ENCODE peak calls at places on chromosomes 3 and 15, in four cellular contexts. R is sigmoid colon, H is adrenal gland, W is neural progenitor cell. C is an unnamed sample.

GRCh38 chr15:29860872-29861271 is 38.6 kb upstream of the TJP1 start:
- DNase-seq in R (no peak), H (no peak), W (no peak), C (no peak)

GRCh38 chr3:119669906-119670570 is 7.2 kb downstream of the COX17 start:
- DNase-seq in W (no peak), R (no peak), H (peak; percentile 77), C (no peak)

GRCh38 chr3:38560996-38561717 is 65.0 kb downstream of the EXOG start:
- DNase-seq in H (peak; percentile 2), W (no peak), R (peak; percentile 45), C (no peak)

GRCh38 chr3:150239764-150240163 is 168.3 kb upstream of the TSC22D2 start:
- DNase-seq in R (no peak), W (no peak), H (no peak), C (no peak)

GRCh38 chr15:45821390-45821789 is 186.6 kb downstream of the SQOR start:
- DNase-seq in W (no peak), H (no peak), R (no peak), C (no peak)

GRCh38 chr15:87633471-87633870 is 623.1 kb downstream of the NTRK3 start:
- DNase-seq in R (no peak), W (no peak), H (no peak), C (no peak)

GRCh38 chr3:99418209-99418635 is 220.2 kb upstream of the COL8A1 start:
- DNase-seq in W (no peak), H (no peak), R (no peak), C (no peak)

GRCh38 chr3:149576071-149576564 is 81.7 kb downstream of the WWTR1 start:
- DNase-seq in H (peak; percentile 51), W (peak; percentile 50), R (no peak), C (peak; percentile 78)

GRCh38 chr3:99808163-99808794 is 9.4 kb upstream of the CMSS1 start:
- DNase-seq in R (no peak), H (peak; percentile 46), W (peak; percentile 73), C (no peak)

GRCh38 chr3:177195941-177196472 is 1.3 kb downstream of the TBL1XR1 start:
- DNase-seq in W (no peak), H (no peak), R (no peak), C (no peak)

GRCh38 chr3:131386429-131386926 is 4.9 kb downstream of the NUDT16 start:
- DNase-seq in H (peak; percentile 75), R (peak; percentile 84), W (no peak), C (no peak)

GRCh38 chr3:125634346-125634964 is 39.2 kb upstream of the OSBPL11 start:
- DNase-seq in R (no peak), W (no peak), H (no peak), C (no peak)

GRCh38 chr15:82567661-82568060 is 27.4 kb upstream of the RPS17 start:
- DNase-seq in H (no peak), R (no peak), W (no peak), C (no peak)

GRCh38 chr3:128237348-128238099 is 84.2 kb downstream of the EEFSEC start:
- DNase-seq in R (no peak), W (no peak), H (no peak), C (no peak)

GRCh38 chr3:105347625-105348302 is 18.9 kb upstream of the ALCAM start:
- DNase-seq in W (no peak), R (no peak), H (no peak), C (no peak)

GRCh38 chr3:13792512-13793347 is 87.1 kb downstream of the WNT7A start:
- DNase-seq in W (no peak), R (no peak), H (no peak), C (no peak)

GRCh38 chr3:125072310-125072709 is 16.5 kb upstream of the HEG1 start:
- DNase-seq in H (no peak), R (no peak), W (no peak), C (no peak)

GRCh38 chr3:35814531-35814930 is 175.2 kb downstream of the ARPP21 start:
- DNase-seq in W (no peak), R (no peak), H (no peak), C (no peak)

GRCh38 chr3:134027631-134028030 is 2.1 kb downstream of the SLCO2A1 start:
- DNase-seq in R (no peak), H (no peak), W (no peak), C (no peak)

GRCh38 chr3:134029734-134030381 is at the start of gene SLCO2A1:
- DNase-seq in R (peak; percentile 62), H (no peak), W (peak; percentile 77), C (no peak)

GRCh38 chr3:134030382-134030753 is 643 bp upstream of the SLCO2A1 start:
- DNase-seq in W (peak; percentile 16), H (no peak), R (peak; percentile 56), C (no peak)

GRCh38 chr3:134028486-134029255 is 1.1 kb downstream of the SLCO2A1 start:
- DNase-seq in W (peak; percentile 16), H (no peak), R (peak; percentile 56), C (no peak)

DNA sequence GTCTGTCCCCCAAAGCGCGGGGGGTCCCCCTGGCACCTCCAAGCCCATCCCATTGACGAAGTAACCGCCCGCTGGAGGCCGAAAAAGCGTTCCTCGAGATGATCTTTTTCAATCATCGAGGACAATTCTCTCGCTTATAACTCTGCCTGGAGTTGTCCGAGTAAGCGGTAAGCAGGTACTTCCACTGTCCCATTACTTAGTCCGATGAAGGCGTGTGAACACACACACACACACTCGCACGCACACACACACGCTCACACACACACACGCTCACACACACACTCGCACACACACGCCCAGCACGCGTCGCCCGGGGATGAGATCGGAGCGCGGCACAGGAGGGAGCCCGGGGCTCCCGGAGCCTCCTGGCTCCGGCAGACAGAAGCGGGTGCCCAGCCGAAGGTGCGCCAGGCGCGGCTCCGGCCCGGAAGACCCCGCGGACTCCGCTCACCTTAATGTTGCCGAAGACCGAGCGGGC is 430 bp downstream of the SLCO2A1 start:
- DNase-seq in R (no peak), H (no peak), W (no peak), C (no peak)
- H3K27me3 ChIP-seq in R (peaks cover 23% of the 10 kb centered on the region), H (peaks cover 13% of the 10 kb centered on the region), W (peaks cover 68% of the 10 kb centered on the region), C (no peaks in the 10 kb centered on the region)

GRCh38 chr3:11832964-11833621 is 13.6 kb downstream of the TAMM41 start:
- DNase-seq in H (no peak), R (no peak), W (no peak), C (no peak)

GRCh38 chr3:11835028-11835639 is 11.6 kb downstream of the TAMM41 start:
- DNase-seq in H (no peak), R (no peak), W (peak; percentile 16), C (no peak)
- TF ChIP-seq CTCF in H (peak; percentile 51), R (no peak), W (peak; percentile 62), C (peak; percentile 80)

DNA sequence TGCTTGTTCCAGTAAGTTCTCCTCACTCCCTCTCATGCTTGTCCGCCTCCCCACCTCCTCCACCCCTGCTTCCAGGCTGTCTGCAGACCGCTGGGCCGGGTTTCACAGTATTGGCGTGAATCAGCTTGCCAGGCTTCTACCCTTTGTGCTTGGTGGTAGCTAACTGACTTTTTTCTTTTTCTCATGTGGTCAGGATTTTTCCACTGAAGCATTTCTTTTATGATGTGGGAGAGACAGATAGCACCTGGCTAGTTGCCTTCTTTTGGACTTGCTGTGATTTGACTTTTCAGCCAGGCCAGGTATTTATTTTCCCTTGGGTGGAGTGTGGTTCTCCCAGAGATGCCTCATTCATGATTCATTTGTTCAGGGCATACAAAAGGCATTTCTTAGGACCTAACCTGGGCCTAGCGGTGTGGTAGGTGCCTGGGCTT is 60.6 kb downstream of the ST6GAL1 start:
- DNase-seq in W (no peak), R (no peak), H (no peak), C (no peak)
- H3K27me3 ChIP-seq in W (no peaks in the 10 kb centered on the region), R (no peaks in the 10 kb centered on the region), H (no peaks in the 10 kb centered on the region), C (no peaks in the 10 kb centered on the region)

DNA sequence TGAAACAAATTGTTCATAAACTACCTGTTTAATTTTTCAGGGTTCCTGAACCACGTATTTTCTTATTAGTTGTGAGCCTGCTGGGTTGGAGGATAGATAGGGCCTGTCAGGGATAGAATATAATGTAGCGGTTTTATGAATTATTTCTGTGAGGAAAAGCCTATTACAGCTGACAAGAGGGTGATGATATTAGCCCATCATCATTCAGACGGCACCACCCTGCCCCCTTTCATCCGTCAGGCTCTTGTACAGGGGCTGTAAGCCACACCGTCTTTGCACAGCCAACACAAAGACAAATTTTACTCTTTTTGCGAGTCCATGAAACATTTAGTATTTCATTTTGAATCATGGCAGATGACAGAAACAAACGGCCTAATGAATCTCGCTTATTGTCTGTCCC is 335.3 kb upstream of the TMCO5A start:
- DNase-seq in H (no peak), W (no peak), R (no peak), C (no peak)
- TF ChIP-seq CTCF in H (no peak), W (no peak), R (no peak), C (no peak)

GRCh38 chr3:14808502-14809266 is 10.1 kb upstream of the FGD5 start:
- DNase-seq in H (no peak), R (no peak), W (no peak), C (no peak)

GRCh38 chr3:14804835-14805780 is 13.7 kb upstream of the FGD5 start:
- DNase-seq in W (no peak), H (no peak), R (no peak), C (no peak)

GRCh38 chr3:14808025-14808424 is 10.7 kb upstream of the FGD5 start:
- DNase-seq in R (no peak), W (no peak), H (no peak), C (no peak)

GRCh38 chr3:14805946-14806537 is 12.7 kb upstream of the FGD5 start:
- DNase-seq in W (no peak), R (no peak), H (no peak), C (no peak)

DNA sequence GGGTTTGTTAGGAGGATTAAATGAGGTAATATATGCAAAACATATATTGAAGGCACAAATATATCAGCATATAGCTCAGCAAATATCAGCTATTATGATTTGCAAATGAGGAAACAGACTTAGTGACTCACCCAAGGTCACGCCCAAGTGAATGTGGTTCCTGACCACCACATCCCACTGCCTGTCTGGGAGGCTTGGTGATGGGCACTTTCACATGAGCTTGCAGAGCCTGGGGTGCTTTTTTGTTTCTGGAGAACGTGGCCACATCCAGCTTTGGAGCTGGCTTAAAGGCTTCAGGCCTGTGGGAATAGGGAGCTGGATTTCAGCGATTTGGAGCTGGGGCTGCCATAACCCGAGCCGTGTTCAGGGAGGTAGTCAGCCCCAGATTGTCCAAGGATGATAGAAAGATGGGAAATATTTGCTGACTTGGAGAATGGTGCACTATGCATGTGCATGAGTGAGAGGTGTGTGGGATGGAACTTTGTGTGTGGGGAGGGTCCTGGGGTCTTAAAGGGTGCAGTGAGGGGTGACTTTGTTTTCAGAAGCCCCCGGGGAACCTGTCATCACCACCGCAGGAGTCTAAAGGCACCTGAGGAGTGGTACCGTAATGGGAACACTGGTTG is 12.0 kb upstream of the FGD5 start:
- DNase-seq in W (no peak), H (no peak), R (no peak), C (no peak)
- H3K27me3 ChIP-seq in W (peaks cover 56% of the 10 kb centered on the region), H (peaks cover 11% of the 10 kb centered on the region), R (peaks cover 33% of the 10 kb centered on the region), C (peaks cover 29% of the 10 kb centered on the region)

GRCh38 chr3:75171632-75172230 is 492.4 kb upstream of the FRG2C start:
- DNase-seq in H (no peak), W (peak; percentile 31), R (no peak), C (no peak)
- TF ChIP-seq CTCF in H (no peak), W (peak; percentile 71), R (no peak), C (peak; percentile 59)

GRCh38 chr15:52213206-52213605 is 22.0 kb upstream of the GNB5 start:
- DNase-seq in W (no peak), H (no peak), R (no peak), C (no peak)
- H3K27me3 ChIP-seq in W (no peaks in the 10 kb centered on the region), H (no peaks in the 10 kb centered on the region), R (no peaks in the 10 kb centered on the region), C (no peaks in the 10 kb centered on the region)

GRCh38 chr15:51866751-51867150 is 37.3 kb downstream of the TMOD3 start:
- DNase-seq in R (no peak), H (no peak), W (no peak), C (no peak)
- TF ChIP-seq CTCF in R (no peak), H (no peak), W (no peak), C (no peak)